ENCODE peak calls at places on chromosomes 7 and 10, in eight cellular contexts. M is lower lobe of right lung, P is Caco-2, E is bronchial epithelial cell, S is left ventricle myocardium inferior, B is body of pancreas, D is testis, G is ovary. Z is an unnamed sample.
A peak's percentile ranks its signal among the peaks of the same experiment; 100 is the strongest.

GRCh38 chr7:55534262-55534915 is 37.9 kb downstream of the VOPP1 start:
- DNase-seq in M (peak; percentile 78), P (peak; percentile 36), E (peak; percentile 81), S (no peak), B (peak; percentile 65), D (peak; percentile 25), G (no peak), Z (peak; percentile 64)

GRCh38 chr7:155201325-155202087 is 96.2 kb upstream of the INSIG1 start:
- DNase-seq in M (no peak), P (no peak), E (no peak), S (no peak), B (no peak), D (no peak), G (no peak), Z (no peak)

GRCh38 chr7:2863461-2864066 is 19.5 kb upstream of the GNA12 start:
- DNase-seq in M (peak; percentile 81), P (no peak), E (peak; percentile 89), S (peak; percentile 81), B (peak; percentile 82), D (peak; percentile 80), G (peak; percentile 88), Z (peak; percentile 98)

GRCh38 chr10:4652111-4653010 is 173.6 kb upstream of the AKR1E2 start:
- DNase-seq in M (no peak), P (no peak), E (peak; percentile 72), S (no peak), B (no peak), D (no peak), G (no peak), Z (peak; percentile 40)

GRCh38 chr10:122263971-122264370 is 7.1 kb upstream of the BTBD16 start:
- DNase-seq in M (no peak), P (no peak), E (peak; percentile 53), S (no peak), B (no peak), D (no peak), G (no peak), Z (peak; percentile 95)

GRCh38 chr10:132544744-132545658 is 7.4 kb downstream of the INPP5A start:
- DNase-seq in M (peak; percentile 26), P (no peak), E (no peak), S (peak; percentile 13), B (no peak), D (no peak), G (peak; percentile 31), Z (peak; percentile 14)

GRCh38 chr10:70759769-70760168 is 25.4 kb downstream of the TBATA start:
- DNase-seq in M (peak; percentile 46), P (no peak), E (no peak), S (no peak), B (no peak), D (no peak), G (peak; percentile 30), Z (peak; percentile 46)

GRCh38 chr7:110519851-110520250 is 571.1 kb upstream of the LRRN3 start:
- DNase-seq in M (no peak), P (no peak), E (no peak), S (no peak), B (no peak), D (no peak), G (no peak), Z (no peak)

GRCh38 chr10:38008006-38008405 is 2.5 kb upstream of the ZNF33A start:
- DNase-seq in M (no peak), P (no peak), E (peak; percentile 92), S (no peak), B (no peak), D (no peak), G (no peak), Z (no peak)

GRCh38 chr7:37245544-37245943 is 203.1 kb downstream of the ELMO1 start:
- DNase-seq in M (no peak), P (no peak), E (no peak), S (no peak), B (peak; percentile 6), D (no peak), G (no peak), Z (no peak)

GRCh38 chr10:117360994-117361667 is 14.1 kb downstream of the PDZD8 start:
- DNase-seq in M (no peak), P (no peak), E (peak; percentile 45), S (no peak), B (no peak), D (no peak), G (no peak), Z (peak; percentile 79)

GRCh38 chr7:72334066-72334465 is 78.1 kb downstream of the CALN1 start:
- DNase-seq in M (no peak), P (no peak), E (no peak), S (no peak), B (no peak), D (no peak), G (no peak), Z (no peak)

GRCh38 chr7:158728911-158729645 is 24.5 kb upstream of the NCAPG2 start:
- DNase-seq in M (no peak), P (no peak), E (no peak), S (no peak), B (no peak), D (no peak), G (no peak), Z (no peak)

GRCh38 chr10:23693895-23694294 is 255.0 kb downstream of the OTUD1 start:
- DNase-seq in M (no peak), P (no peak), E (no peak), S (no peak), B (no peak), D (no peak), G (no peak), Z (no peak)

GRCh38 chr10:122864901-122865300 is 14.5 kb downstream of the FAM24B start:
- DNase-seq in M (no peak), P (no peak), E (peak; percentile 62), S (no peak), B (no peak), D (no peak), G (no peak), Z (peak; percentile 54)

GRCh38 chr10:34087095-34087418 is 728.0 kb downstream of the PARD3 start:
- DNase-seq in M (no peak), P (no peak), E (no peak), S (no peak), B (no peak), D (no peak), G (no peak), Z (no peak)

GRCh38 chr10:29277296-29277695 is 11.6 kb upstream of the LYZL1 start:
- DNase-seq in M (no peak), P (peak; percentile 49), E (no peak), S (no peak), B (no peak), D (no peak), G (peak; percentile 50), Z (no peak)

DNA sequence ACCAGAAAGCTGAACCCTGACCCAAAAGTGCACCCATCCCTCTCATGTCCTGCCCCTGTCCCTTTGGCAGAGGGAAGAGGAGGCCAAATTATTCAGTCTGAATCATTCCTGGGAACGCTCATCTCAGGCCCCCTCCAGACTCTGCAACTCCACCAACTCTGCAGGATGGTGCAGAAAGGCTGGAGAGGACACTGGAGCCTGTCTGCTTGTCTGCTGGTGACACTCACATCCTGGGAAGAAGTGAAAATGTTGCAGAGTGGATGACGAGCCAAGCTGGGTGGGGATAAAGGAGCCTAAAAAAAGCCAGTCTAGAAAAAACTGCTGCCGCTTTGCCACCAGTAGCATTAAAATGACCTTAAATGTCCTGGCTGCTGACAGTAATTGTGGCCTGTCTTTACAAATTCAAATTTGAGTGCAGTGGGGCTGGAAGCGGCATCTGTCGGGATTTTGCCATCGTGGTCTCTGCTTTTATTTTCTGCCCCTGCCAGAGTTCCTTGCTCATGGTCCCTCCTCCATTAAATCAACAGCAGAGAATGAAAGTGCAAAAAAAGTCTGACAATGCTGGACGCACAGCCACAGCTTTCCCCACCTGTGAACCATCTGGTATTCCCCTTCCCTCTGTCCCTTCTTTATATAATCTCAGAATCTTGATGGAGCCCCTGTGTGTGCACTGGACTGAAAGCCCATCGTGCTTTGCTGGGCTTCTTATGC is 63.9 kb downstream of the STK17A start:
- DNase-seq in M (no peak), P (no peak), E (no peak), S (no peak), B (no peak), D (no peak), G (no peak), Z (peak; percentile 63)
- H3K4me3 ChIP-seq in M (no peak overlapping the region), P (no peak overlapping the region), E (no peak overlapping the region), S (peak overlapping the region; percentile 25), B (no peak overlapping the region), D (no peak overlapping the region), G (no peak overlapping the region), Z (no peak overlapping the region)

GRCh38 chr10:69661414-69662172 is 31.5 kb downstream of the FAM241B start:
- DNase-seq in M (no peak), P (no peak), E (no peak), S (no peak), B (no peak), D (no peak), G (no peak), Z (no peak)

GRCh38 chr10:69662901-69663300 is 32.9 kb downstream of the FAM241B start:
- DNase-seq in M (peak; percentile 28), P (no peak), E (no peak), S (no peak), B (no peak), D (no peak), G (no peak), Z (no peak)

GRCh38 chr10:69665457-69666320 is 35.6 kb downstream of the FAM241B start:
- DNase-seq in M (no peak), P (no peak), E (no peak), S (no peak), B (no peak), D (no peak), G (no peak), Z (no peak)

GRCh38 chr10:69662173-69662685 is 32.2 kb downstream of the FAM241B start:
- DNase-seq in M (no peak), P (no peak), E (no peak), S (no peak), B (no peak), D (no peak), G (no peak), Z (no peak)

GRCh38 chr10:69663548-69663947 is 33.5 kb downstream of the FAM241B start:
- DNase-seq in M (peak; percentile 18), P (peak; percentile 67), E (no peak), S (no peak), B (no peak), D (no peak), G (no peak), Z (no peak)
- TF ChIP-seq CTCF in M (no peak), P (peak; percentile 47), E (no peak), S (no peak), B (no peak), D (no peak), G (no peak), Z (no peak)

GRCh38 chr10:99661370-99661749 is 2.1 kb downstream of the ENTPD7 start:
- DNase-seq in M (no peak), P (no peak), E (peak; percentile 99), S (no peak), B (no peak), D (no peak), G (no peak), Z (peak; percentile 90)
- H3K4me3 ChIP-seq in M (no peak overlapping the region), P (no peak overlapping the region), E (peak overlapping the region; percentile 16), S (peak overlapping the region; percentile 13), B (no peak overlapping the region), D (no peak overlapping the region), G (no peak overlapping the region), Z (peak overlapping the region; percentile 28)

GRCh38 chr7:13276977-13277376 is 589.5 kb downstream of the ARL4A start:
- DNase-seq in M (no peak), P (no peak), E (no peak), S (no peak), B (no peak), D (no peak), G (no peak), Z (peak; percentile 20)
- TF ChIP-seq CTCF in M (peak; percentile 9), P (peak; percentile 60), E (no peak), S (peak; percentile 22), B (peak; percentile 10), D (no peak), G (no peak), Z (peak; percentile 43)

Z was measured in choroid plexus epithelial cell.